ENCODE peak calls at places on chromosome 14, in five cellular contexts. One of them, this sample, is unnamed.

GRCh38 chr14:24188251-24189058 is at the start of gene IPO4:
- DNase-seq in MCF 10A: peak
- DNase-seq in OCI-LY7: peak
- DNase-seq in GM13977: peak
- DNase-seq in breast epithelium: peak
- DNase-seq in this sample: peak

GRCh38 chr14:22388669-22389625 is 200.1 kb downstream of the DAD1 start:
- DNase-seq in OCI-LY7: no peak
- DNase-seq in breast epithelium: no peak
- DNase-seq in GM13977: no peak
- DNase-seq in MCF 10A: peak
- DNase-seq in this sample: no peak

GRCh38 chr14:95318399-95318834 is 1.3 kb downstream of the CLMN start:
- DNase-seq in GM13977: peak
- DNase-seq in breast epithelium: no peak
- DNase-seq in MCF 10A: no peak
- DNase-seq in OCI-LY7: peak
- DNase-seq in this sample: no peak

GRCh38 chr14:103748539-103748867 is 32.9 kb downstream of the ZFYVE21 start:
- DNase-seq in OCI-LY7: peak
- DNase-seq in GM13977: no peak
- DNase-seq in breast epithelium: no peak
- DNase-seq in MCF 10A: no peak
- DNase-seq in this sample: peak

GRCh38 chr14:95895720-95896119 is 19.1 kb downstream of the TUNAR start:
- DNase-seq in breast epithelium: no peak
- DNase-seq in MCF 10A: peak
- DNase-seq in GM13977: peak
- DNase-seq in OCI-LY7: peak
- DNase-seq in this sample: no peak

GRCh38 chr14:104462651-104463630 is 116.6 kb upstream of the C14orf180 start:
- DNase-seq in OCI-LY7: no peak
- DNase-seq in GM13977: no peak
- DNase-seq in MCF 10A: no peak
- DNase-seq in breast epithelium: no peak
- DNase-seq in this sample: no peak

GRCh38 chr14:34693228-34693939 is 21.0 kb downstream of the CFL2 start:
- DNase-seq in MCF 10A: peak
- DNase-seq in GM13977: no peak
- DNase-seq in breast epithelium: no peak
- DNase-seq in OCI-LY7: peak
- DNase-seq in this sample: no peak

GRCh38 chr14:99510556-99511139 is 29.4 kb downstream of the CCNK start:
- DNase-seq in GM13977: no peak
- DNase-seq in OCI-LY7: no peak
- DNase-seq in MCF 10A: no peak
- DNase-seq in breast epithelium: no peak
- DNase-seq in this sample: peak

GRCh38 chr14:30443368-30444007 is 115.5 kb upstream of the G2E3 start:
- DNase-seq in GM13977: peak
- DNase-seq in MCF 10A: peak
- DNase-seq in breast epithelium: no peak
- DNase-seq in OCI-LY7: peak
- DNase-seq in this sample: no peak

GRCh38 chr14:22973217-22974032 is 8.9 kb downstream of the AJUBA start:
- DNase-seq in OCI-LY7: peak
- DNase-seq in breast epithelium: no peak
- DNase-seq in GM13977: peak
- DNase-seq in MCF 10A: peak
- DNase-seq in this sample: no peak

GRCh38 chr14:92603309-92604257 is 90.0 kb downstream of the RIN3 start:
- DNase-seq in MCF 10A: peak
- DNase-seq in breast epithelium: no peak
- DNase-seq in OCI-LY7: no peak
- DNase-seq in GM13977: no peak
- DNase-seq in this sample: no peak

GRCh38 chr14:94372021-94372605 is 16.3 kb downstream of the SERPINA1 start:
- DNase-seq in OCI-LY7: no peak
- DNase-seq in GM13977: no peak
- DNase-seq in MCF 10A: no peak
- DNase-seq in breast epithelium: no peak
- DNase-seq in this sample: no peak

GRCh38 chr14:65263161-65263788 is 149.3 kb upstream of the FUT8 start:
- DNase-seq in MCF 10A: no peak
- DNase-seq in GM13977: no peak
- DNase-seq in breast epithelium: no peak
- DNase-seq in OCI-LY7: no peak
- DNase-seq in this sample: no peak

GRCh38 chr14:25574949-25575348 is 525.0 kb upstream of the STXBP6 start:
- DNase-seq in breast epithelium: no peak
- DNase-seq in OCI-LY7: no peak
- DNase-seq in GM13977: no peak
- DNase-seq in MCF 10A: no peak
- DNase-seq in this sample: no peak

GRCh38 chr14:22887990-22888378 is 5.0 kb downstream of the REM2 start:
- DNase-seq in MCF 10A: no peak
- DNase-seq in breast epithelium: no peak
- DNase-seq in GM13977: peak
- DNase-seq in OCI-LY7: peak
- DNase-seq in this sample: no peak

GRCh38 chr14:85587152-85587697 is 57.3 kb downstream of the FLRT2 start:
- DNase-seq in MCF 10A: peak
- DNase-seq in breast epithelium: no peak
- DNase-seq in OCI-LY7: no peak
- DNase-seq in GM13977: no peak
- DNase-seq in this sample: no peak

GRCh38 chr14:32779845-32780244 is 158.8 kb upstream of the NPAS3 start:
- DNase-seq in OCI-LY7: no peak
- DNase-seq in GM13977: no peak
- DNase-seq in MCF 10A: no peak
- DNase-seq in breast epithelium: no peak
- DNase-seq in this sample: no peak

GRCh38 chr14:93036652-93037341 is 78.9 kb downstream of the ITPK1 start:
- DNase-seq in breast epithelium: no peak
- DNase-seq in MCF 10A: peak
- DNase-seq in OCI-LY7: no peak
- DNase-seq in GM13977: no peak
- DNase-seq in this sample: no peak

GRCh38 chr14:42806909-42807315 is 1200.2 kb downstream of the LRFN5 start:
- DNase-seq in OCI-LY7: no peak
- DNase-seq in MCF 10A: peak
- DNase-seq in breast epithelium: no peak
- DNase-seq in GM13977: no peak
- DNase-seq in this sample: no peak

DNA sequence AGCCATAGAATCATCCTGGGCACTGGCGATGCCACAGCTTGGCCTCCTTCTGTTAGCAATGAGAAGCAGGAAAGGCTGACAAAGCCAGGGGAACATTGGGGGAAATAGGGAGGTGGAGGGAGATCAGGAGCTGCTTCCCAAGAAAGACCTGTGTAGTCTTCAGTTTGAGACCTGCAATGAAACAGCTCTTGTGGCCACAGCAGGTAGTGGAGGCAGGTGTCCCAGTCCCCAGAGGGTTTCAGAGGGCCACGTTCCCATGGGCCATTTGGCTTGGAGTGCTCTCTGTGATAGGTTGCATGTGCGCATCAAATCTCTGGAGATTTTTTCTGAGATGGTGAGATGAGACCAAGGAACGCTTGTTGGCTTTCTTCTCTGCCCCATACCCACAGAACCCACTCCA is 14.4 kb upstream of the OR6S1 start:
- DNase-seq in breast epithelium: no peak
- DNase-seq in OCI-LY7: no peak
- DNase-seq in GM13977: no peak
- DNase-seq in MCF 10A: no peak
- DNase-seq in this sample: no peak
- TF ChIP-seq CTCF in breast epithelium: no peak
- TF ChIP-seq CTCF in OCI-LY7: no peak
- TF ChIP-seq CTCF in GM13977: no peak
- TF ChIP-seq CTCF in MCF 10A: no peak
- TF ChIP-seq CTCF in this sample: no peak

GRCh38 chr14:81224222-81224621 is 3.5 kb upstream of the GTF2A1 start:
- DNase-seq in GM13977: no peak
- DNase-seq in OCI-LY7: no peak
- DNase-seq in MCF 10A: no peak
- DNase-seq in breast epithelium: no peak
- DNase-seq in this sample: no peak
- TF ChIP-seq CTCF in GM13977: no peak
- TF ChIP-seq CTCF in OCI-LY7: no peak
- TF ChIP-seq CTCF in MCF 10A: no peak
- TF ChIP-seq CTCF in breast epithelium: no peak
- TF ChIP-seq CTCF in this sample: no peak

GRCh38 chr14:62162998-62163589 is 400.9 kb downstream of the SNAPC1 start:
- DNase-seq in breast epithelium: no peak
- DNase-seq in MCF 10A: peak
- DNase-seq in OCI-LY7: peak
- DNase-seq in GM13977: peak
- DNase-seq in this sample: no peak

DNA sequence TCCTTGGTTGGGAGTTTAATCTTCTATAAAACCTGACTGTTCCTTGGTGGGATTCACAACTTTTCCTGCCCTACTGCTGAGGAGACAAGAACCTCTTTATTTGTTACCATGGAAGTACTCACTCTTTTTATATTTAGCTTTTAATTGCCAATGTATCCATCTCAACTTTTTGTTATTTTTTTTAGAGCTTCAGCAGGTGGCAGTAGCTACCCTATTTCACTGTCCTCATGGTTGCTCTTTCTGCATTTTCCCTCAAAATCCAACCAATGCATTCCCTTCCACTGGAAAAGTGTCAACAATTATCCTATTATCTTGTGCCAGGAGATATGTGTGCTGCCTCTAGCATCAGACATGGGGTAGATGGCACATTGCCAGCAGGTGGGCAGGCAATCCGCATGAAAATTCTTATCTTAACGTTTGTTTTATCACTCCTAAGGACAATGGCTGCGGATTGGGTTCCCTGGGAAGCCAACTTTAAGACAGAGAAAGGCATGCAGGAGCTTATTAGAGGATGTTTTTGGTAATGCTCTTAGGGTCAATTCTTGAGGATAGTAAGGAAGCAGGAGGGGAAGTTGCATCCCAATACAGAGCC is 406.4 kb downstream of the SNAPC1 start:
- DNase-seq in GM13977: no peak
- DNase-seq in breast epithelium: no peak
- DNase-seq in OCI-LY7: no peak
- DNase-seq in MCF 10A: no peak
- DNase-seq in this sample: no peak
- TF ChIP-seq CTCF in GM13977: no peak
- TF ChIP-seq CTCF in breast epithelium: no peak
- TF ChIP-seq CTCF in OCI-LY7: peak
- TF ChIP-seq CTCF in MCF 10A: peak
- TF ChIP-seq CTCF in this sample: peak

GRCh38 chr14:59321184-59321952 is 132.9 kb downstream of the DAAM1 start:
- DNase-seq in OCI-LY7: no peak
- DNase-seq in GM13977: no peak
- DNase-seq in MCF 10A: peak
- DNase-seq in breast epithelium: no peak
- DNase-seq in this sample: no peak

GRCh38 chr14:59317782-59318505 is 129.5 kb downstream of the DAAM1 start:
- DNase-seq in MCF 10A: no peak
- DNase-seq in GM13977: no peak
- DNase-seq in breast epithelium: no peak
- DNase-seq in OCI-LY7: no peak
- DNase-seq in this sample: no peak

GRCh38 chr14:59317346-59317745 is 128.9 kb downstream of the DAAM1 start:
- DNase-seq in OCI-LY7: no peak
- DNase-seq in breast epithelium: no peak
- DNase-seq in MCF 10A: no peak
- DNase-seq in GM13977: no peak
- DNase-seq in this sample: no peak

GRCh38 chr14:59318908-59319307 is 130.4 kb downstream of the DAAM1 start:
- DNase-seq in OCI-LY7: no peak
- DNase-seq in MCF 10A: no peak
- DNase-seq in GM13977: no peak
- DNase-seq in breast epithelium: no peak
- DNase-seq in this sample: no peak

DNA sequence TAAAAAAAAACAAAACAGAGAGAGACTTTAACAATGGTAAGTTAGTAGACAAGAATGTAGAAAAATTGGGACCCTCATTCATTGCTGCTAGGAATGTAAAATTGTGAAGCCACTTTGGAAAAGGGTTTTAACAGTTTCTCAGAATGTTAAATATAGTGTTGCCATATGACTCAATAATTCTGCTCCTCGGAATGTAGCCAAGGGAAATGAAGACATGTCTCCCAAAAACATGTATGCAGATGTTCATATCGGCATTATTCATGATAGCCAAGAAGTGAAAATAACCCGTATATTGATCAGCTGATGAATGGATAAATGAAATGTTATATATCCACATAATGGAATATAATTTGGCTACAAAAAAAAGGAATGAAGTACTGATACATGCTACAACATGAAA is 132.3 kb downstream of the DAAM1 start:
- DNase-seq in breast epithelium: no peak
- DNase-seq in OCI-LY7: no peak
- DNase-seq in GM13977: no peak
- DNase-seq in MCF 10A: peak
- DNase-seq in this sample: no peak
- TF ChIP-seq CTCF in breast epithelium: no peak
- TF ChIP-seq CTCF in OCI-LY7: no peak
- TF ChIP-seq CTCF in GM13977: no peak
- TF ChIP-seq CTCF in MCF 10A: no peak
- TF ChIP-seq CTCF in this sample: no peak

GRCh38 chr14:27553820-27554219 is 956.0 kb upstream of the NOVA1 start:
- DNase-seq in GM13977: no peak
- DNase-seq in MCF 10A: peak
- DNase-seq in OCI-LY7: no peak
- DNase-seq in breast epithelium: no peak
- DNase-seq in this sample: no peak
- TF ChIP-seq CTCF in GM13977: no peak
- TF ChIP-seq CTCF in MCF 10A: peak
- TF ChIP-seq CTCF in OCI-LY7: peak
- TF ChIP-seq CTCF in breast epithelium: no peak
- TF ChIP-seq CTCF in this sample: peak

GRCh38 chr14:101072070-101072469 is 168.5 kb upstream of the RTL1 start:
- DNase-seq in GM13977: no peak
- DNase-seq in OCI-LY7: no peak
- DNase-seq in breast epithelium: peak
- DNase-seq in MCF 10A: no peak
- DNase-seq in this sample: peak
- TF ChIP-seq CTCF in GM13977: no peak
- TF ChIP-seq CTCF in OCI-LY7: no peak
- TF ChIP-seq CTCF in breast epithelium: no peak
- TF ChIP-seq CTCF in MCF 10A: no peak
- TF ChIP-seq CTCF in this sample: no peak

This sample was measured in type B pancreatic cell.